ENCODE peak calls at places on chromosomes 5 and 9, in five cellular contexts. I, L, S, K and G are unnamed samples.

GRCh38 chr9:98707158-98708102 is 1.3 kb downstream of the GABBR2 start:
- DNase-seq in I (peak; percentile 17), L (peak; percentile 86), S (peak; percentile 81), K (no peak), G (peak; percentile 80)

GRCh38 chr5:132418876-132419275 is 49.4 kb downstream of the SLC22A5 start:
- DNase-seq in I (no peak), L (no peak), S (no peak), K (no peak), G (no peak)

GRCh38 chr5:147504001-147504400 is 5.9 kb downstream of the DPYSL3 start:
- DNase-seq in I (no peak), L (no peak), S (no peak), K (no peak), G (no peak)

GRCh38 chr5:176203086-176203485 is 35.1 kb upstream of the SIMC1 start:
- DNase-seq in I (no peak), L (no peak), S (no peak), K (no peak), G (no peak)

GRCh38 chr5:143539742-143540141 is 136.3 kb upstream of the NR3C1 start:
- DNase-seq in I (no peak), L (no peak), S (no peak), K (no peak), G (no peak)

GRCh38 chr9:9078301-9078700 is 1278.7 kb upstream of the DMAC1 start:
- DNase-seq in I (no peak), L (no peak), S (no peak), K (no peak), G (no peak)

GRCh38 chr5:170278611-170279500 is 18.7 kb downstream of the LCP2 start:
- DNase-seq in I (no peak), L (no peak), S (no peak), K (peak; percentile 78), G (no peak)

GRCh38 chr9:97567182-97567893 is 65.8 kb downstream of the TSTD2 start:
- DNase-seq in I (no peak), L (peak; percentile 37), S (no peak), K (no peak), G (no peak)

GRCh38 chr5:126433708-126434107 is 10.5 kb downstream of the GRAMD2B start:
- DNase-seq in I (no peak), L (no peak), S (no peak), K (no peak), G (no peak)

GRCh38 chr9:13386935-13387667 is 107.6 kb upstream of the MPDZ start:
- DNase-seq in I (no peak), L (no peak), S (no peak), K (no peak), G (no peak)

GRCh38 chr5:132474881-132475511 is 15.6 kb downstream of the IRF1 start:
- DNase-seq in I (no peak), L (no peak), S (no peak), K (no peak), G (no peak)

GRCh38 chr5:143314664-143315063 is 88.8 kb downstream of the NR3C1 start:
- DNase-seq in I (no peak), L (no peak), S (no peak), K (no peak), G (no peak)

GRCh38 chr5:150596826-150597225 is 43.6 kb upstream of the SYNPO start:
- DNase-seq in I (no peak), L (no peak), S (no peak), K (no peak), G (no peak)

GRCh38 chr9:80382523-80382922 is 810.8 kb downstream of the TLE4 start:
- DNase-seq in I (no peak), L (no peak), S (no peak), K (no peak), G (no peak)

GRCh38 chr5:150217041-150217440 is 27.2 kb downstream of the SLC6A7 start:
- DNase-seq in I (no peak), L (no peak), S (no peak), K (no peak), G (no peak)

GRCh38 chr9:92188969-92189781 is 74.0 kb upstream of the SPTLC1 start:
- DNase-seq in I (peak; percentile 45), L (no peak), S (no peak), K (no peak), G (no peak)

GRCh38 chr9:84404095-84404686 is 63.6 kb upstream of the SLC28A3 start:
- DNase-seq in I (peak; percentile 5), L (peak; percentile 52), S (peak; percentile 30), K (no peak), G (peak; percentile 65)
- TF ChIP-seq SUZ12 in I (no peak), L (no peak), S (no peak), K (no peak), G (no peak)

GRCh38 chr5:129477544-129477943 is 17.4 kb downstream of the ADAMTS19 start:
- DNase-seq in I (no peak), L (no peak), S (no peak), K (no peak), G (no peak)

DNA sequence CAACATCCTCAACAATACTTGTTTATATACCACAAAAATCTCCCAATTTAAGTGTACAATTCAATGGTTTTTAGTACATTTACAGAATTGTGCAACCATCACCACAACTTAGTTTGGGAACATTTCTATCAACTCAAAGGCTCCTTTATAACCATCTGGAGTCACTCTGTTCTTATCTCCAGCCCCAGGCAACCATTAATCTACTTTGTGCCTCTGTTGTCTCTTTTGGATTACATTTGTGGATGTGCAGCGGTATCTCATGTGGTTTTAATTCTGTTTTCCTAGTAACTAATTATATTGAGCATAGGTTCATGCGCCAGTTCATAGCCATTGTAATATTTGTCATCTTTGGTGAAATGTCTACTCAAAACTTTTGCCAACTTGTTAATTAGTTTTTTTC is 14.4 kb downstream of the ADAMTS19 start:
- DNase-seq in I (no peak), L (no peak), S (no peak), K (no peak), G (no peak)
- TF ChIP-seq SUZ12 in I (no peak), L (no peak), S (no peak), K (no peak), G (no peak)

GRCh38 chr9:89039092-89039465 is 47.8 kb downstream of the S1PR3 start:
- DNase-seq in I (no peak), L (no peak), S (no peak), K (no peak), G (no peak)

GRCh38 chr9:89037325-89037724 is 46.1 kb downstream of the S1PR3 start:
- DNase-seq in I (no peak), L (no peak), S (no peak), K (no peak), G (no peak)

GRCh38 chr9:89037891-89038290 is 46.6 kb downstream of the S1PR3 start:
- DNase-seq in I (no peak), L (no peak), S (no peak), K (no peak), G (no peak)

GRCh38 chr9:89039664-89040063 is 48.4 kb downstream of the S1PR3 start:
- DNase-seq in I (no peak), L (no peak), S (no peak), K (no peak), G (no peak)

GRCh38 chr9:89038354-89039091 is 47.3 kb downstream of the S1PR3 start:
- DNase-seq in I (no peak), L (no peak), S (no peak), K (no peak), G (no peak)
- TF ChIP-seq SUZ12 in I (no peak), L (no peak), S (no peak), K (no peak), G (no peak)

GRCh38 chr5:124393564-124394379 is 352.7 kb downstream of the ZNF608 start:
- DNase-seq in I (no peak), L (no peak), S (no peak), K (no peak), G (no peak)

GRCh38 chr5:124397290-124397689 is 349.1 kb downstream of the ZNF608 start:
- DNase-seq in I (no peak), L (no peak), S (no peak), K (no peak), G (no peak)

GRCh38 chr5:124395899-124396298 is 350.5 kb downstream of the ZNF608 start:
- DNase-seq in I (no peak), L (no peak), S (no peak), K (no peak), G (no peak)

GRCh38 chr5:124394700-124395099 is 351.7 kb downstream of the ZNF608 start:
- DNase-seq in I (no peak), L (no peak), S (no peak), K (no peak), G (no peak)

GRCh38 chr5:124395287-124395686 is 351.2 kb downstream of the ZNF608 start:
- DNase-seq in I (no peak), L (no peak), S (no peak), K (no peak), G (no peak)
- TF ChIP-seq SUZ12 in I (no peak), L (no peak), S (no peak), K (no peak), G (no peak)

GRCh38 chr5:171367424-171368370 is 20.0 kb upstream of the NPM1 start:
- DNase-seq in I (no peak), L (no peak), S (no peak), K (no peak), G (no peak)
- TF ChIP-seq SUZ12 in I (no peak), L (no peak), S (no peak), K (no peak), G (no peak)

GRCh38 chr9:36191696-36192095 is 975 bp downstream of the CLTA start:
- DNase-seq in I (no peak), L (no peak), S (no peak), K (no peak), G (peak; percentile 33)

GRCh38 chr9:36194326-36195000 is 3.7 kb downstream of the CLTA start:
- DNase-seq in I (no peak), L (no peak), S (no peak), K (no peak), G (no peak)

GRCh38 chr9:36192196-36192595 is 1.5 kb downstream of the CLTA start:
- DNase-seq in I (no peak), L (no peak), S (no peak), K (no peak), G (peak; percentile 46)

GRCh38 chr9:36191290-36191645 is 547 bp downstream of the CLTA start:
- DNase-seq in I (no peak), L (no peak), S (no peak), K (no peak), G (no peak)

DNA sequence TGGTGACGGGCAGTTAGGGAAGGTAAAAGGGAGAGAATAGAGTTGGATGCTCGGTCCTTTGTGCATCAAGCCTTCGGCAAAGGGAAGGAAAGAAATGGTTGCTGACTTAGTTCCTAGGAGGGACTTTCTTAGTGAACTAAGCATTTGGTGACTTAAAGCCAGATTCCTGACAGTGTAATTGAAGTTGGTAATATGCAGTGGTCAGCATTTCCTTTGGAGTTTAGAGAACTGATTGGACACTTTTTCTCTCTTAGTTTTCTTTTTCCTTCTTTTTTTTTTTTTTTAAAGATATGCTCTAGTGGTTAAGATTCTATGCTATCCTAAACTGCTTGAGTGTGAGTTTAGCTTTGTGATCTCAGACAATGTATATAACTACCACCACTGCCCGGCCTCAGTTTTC is 2.3 kb downstream of the CLTA start:
- DNase-seq in I (no peak), L (no peak), S (no peak), K (no peak), G (no peak)
- TF ChIP-seq SUZ12 in I (no peak), L (no peak), S (no peak), K (no peak), G (no peak)

GRCh38 chr9:69572611-69573010 is 99.6 kb downstream of the APBA1 start:
- DNase-seq in I (no peak), L (no peak), S (no peak), K (no peak), G (no peak)

GRCh38 chr9:69573666-69574456 is 98.3 kb downstream of the APBA1 start:
- DNase-seq in I (no peak), L (no peak), S (no peak), K (no peak), G (no peak)

GRCh38 chr9:69570091-69570451 is 102.1 kb downstream of the APBA1 start:
- DNase-seq in I (no peak), L (no peak), S (no peak), K (no peak), G (no peak)

GRCh38 chr9:69571032-69571431 is 101.1 kb downstream of the APBA1 start:
- DNase-seq in I (no peak), L (no peak), S (no peak), K (no peak), G (no peak)
- TF ChIP-seq SUZ12 in I (no peak), L (no peak), S (no peak), K (no peak), G (no peak)